ENCODE peak calls at places on chromosomes 11 and 22, in seven cellular contexts. J, O, Z, H, X, T and V are unnamed samples.

GRCh38 chr22:45496451-45496941 is 6.2 kb upstream of the FBLN1 start:
- DNase-seq in J (no peak), O (no peak), Z (no peak), H (no peak), X (no peak), T (no peak), V (no peak)

GRCh38 chr11:125025968-125026367 is 37.1 kb upstream of the SLC37A2 start:
- DNase-seq in J (no peak), O (no peak), Z (no peak), H (no peak), X (no peak), T (no peak), V (no peak)

GRCh38 chr11:11984563-11984962 is 23.9 kb downstream of the DKK3 start:
- DNase-seq in J (no peak), O (no peak), Z (no peak), H (no peak), X (no peak), T (no peak), V (no peak)

GRCh38 chr22:39309881-39310714 is 9.3 kb downstream of the RPL3 start:
- DNase-seq in J (no peak), O (peak), Z (no peak), H (no peak), X (peak), T (no peak), V (no peak)

GRCh38 chr11:111449696-111450479 is 62.3 kb downstream of the BTG4 start:
- DNase-seq in J (no peak), O (no peak), Z (no peak), H (no peak), X (no peak), T (no peak), V (no peak)

GRCh38 chr11:5600374-5600851 is 4.0 kb downstream of the TRIM6 start:
- DNase-seq in J (peak), O (peak), Z (peak), H (peak), X (peak), T (peak), V (peak)

GRCh38 chr22:17161991-17162390 is 2.9 kb upstream of the HDHD5 start:
- DNase-seq in J (no peak), O (no peak), Z (no peak), H (no peak), X (peak), T (no peak), V (no peak)

GRCh38 chr11:60130496-60130895 is 42.0 kb downstream of the MS4A2 start:
- DNase-seq in J (peak), O (peak), Z (peak), H (peak), X (peak), T (peak), V (no peak)

GRCh38 chr11:118921121-118921928 is 4.4 kb downstream of the BCL9L start:
- DNase-seq in J (no peak), O (peak), Z (no peak), H (no peak), X (peak), T (peak), V (no peak)

GRCh38 chr11:134034496-134035381 is 34.1 kb upstream of the JAM3 start:
- DNase-seq in J (peak), O (no peak), Z (no peak), H (no peak), X (no peak), T (no peak), V (no peak)

GRCh38 chr11:63443714-63444113 is 47.3 kb downstream of the PLAAT5 start:
- DNase-seq in J (no peak), O (no peak), Z (no peak), H (no peak), X (no peak), T (no peak), V (no peak)

GRCh38 chr11:17770048-17770652 is 35.6 kb downstream of the KCNC1 start:
- DNase-seq in J (no peak), O (no peak), Z (no peak), H (no peak), X (no peak), T (no peak), V (no peak)

GRCh38 chr11:80593981-80594380 is 1153.2 kb upstream of the TENM4 start:
- DNase-seq in J (no peak), O (peak), Z (peak), H (no peak), X (no peak), T (no peak), V (no peak)

GRCh38 chr11:109864161-109864661 is 229.0 kb upstream of the ZC3H12C start:
- DNase-seq in J (no peak), O (peak), Z (no peak), H (no peak), X (peak), T (no peak), V (no peak)

GRCh38 chr11:74683279-74683871 is 47.9 kb downstream of the CHRDL2 start:
- DNase-seq in J (peak), O (peak), Z (no peak), H (peak), X (peak), T (no peak), V (no peak)

GRCh38 chr11:35614949-35615569 is 3.2 kb upstream of the FJX1 start:
- DNase-seq in J (peak), O (peak), Z (no peak), H (no peak), X (peak), T (no peak), V (no peak)

GRCh38 chr11:11975201-11976092 is 33.0 kb downstream of the DKK3 start:
- DNase-seq in J (peak), O (no peak), Z (no peak), H (no peak), X (no peak), T (no peak), V (no peak)

GRCh38 chr11:630871-631270 is 3.9 kb upstream of the SCT start:
- DNase-seq in J (no peak), O (no peak), Z (no peak), H (no peak), X (no peak), T (no peak), V (no peak)

GRCh38 chr11:110759972-110760381 is 47.7 kb upstream of the ARHGAP20 start:
- DNase-seq in J (no peak), O (peak), Z (no peak), H (no peak), X (peak), T (no peak), V (no peak)